ENCODE peak calls at places on chromosomes 12 and 14, in five cellular contexts. Q is cardiac muscle cell, H is body of pancreas, F is HCT116, A is lower lobe of right lung. O is an unnamed sample.

GRCh38 chr14:55102141-55102547 is 26.9 kb upstream of the LGALS3 start:
- DNase-seq in A (peak; percentile 84), Q (peak; percentile 100), H (peak; percentile 91), F (no peak), O (peak; percentile 75)

GRCh38 chr14:50954811-50955372 is 10.6 kb upstream of the PYGL start:
- DNase-seq in A (no peak), F (peak; percentile 23), H (no peak), Q (peak; percentile 79), O (no peak)

GRCh38 chr12:8681129-8681902 is 16.5 kb upstream of the RIMKLB start:
- DNase-seq in F (no peak), H (peak; percentile 49), A (no peak), Q (peak; percentile 89), O (peak; percentile 81)

GRCh38 chr14:21868442-21869046 is 194.9 kb upstream of the OR4E1 start:
- DNase-seq in F (peak; percentile 48), A (no peak), Q (peak; percentile 65), H (peak; percentile 50), O (peak; percentile 54)

GRCh38 chr12:25653487-25654175 is 100.5 kb upstream of the LMNTD1 start:
- DNase-seq in F (no peak), A (peak; percentile 49), H (peak; percentile 23), Q (peak; percentile 14), O (no peak)

GRCh38 chr14:96482986-96483385 is 19.2 kb upstream of the PAPOLA start:
- DNase-seq in Q (no peak), H (no peak), F (no peak), A (no peak), O (no peak)

GRCh38 chr12:30795660-30796507 is 41.1 kb upstream of the CAPRIN2 start:
- DNase-seq in A (peak; percentile 71), F (peak; percentile 64), H (peak; percentile 43), Q (peak; percentile 86), O (peak; percentile 1)

GRCh38 chr12:114201794-114202193 is 204.2 kb downstream of the TBX5 start:
- DNase-seq in A (no peak), H (no peak), F (no peak), Q (no peak), O (no peak)

GRCh38 chr12:113932411-113933196 is 33.5 kb downstream of the RBM19 start:
- DNase-seq in H (no peak), F (no peak), Q (peak; percentile 76), A (no peak), O (no peak)

GRCh38 chr12:23862746-23863145 is 86.7 kb downstream of the SOX5 start:
- DNase-seq in A (no peak), H (no peak), F (no peak), Q (no peak), O (no peak)

GRCh38 chr12:69927145-69927544 is 102.1 kb downstream of the MYRFL start:
- DNase-seq in H (no peak), Q (no peak), F (no peak), A (no peak), O (no peak)

GRCh38 chr12:4114986-4115385 is 158.6 kb upstream of the CCND2 start:
- DNase-seq in F (no peak), H (no peak), Q (no peak), A (no peak), O (peak; percentile 20)

GRCh38 chr12:22271036-22271435 is 63.5 kb downstream of the ST8SIA1 start:
- DNase-seq in Q (peak; percentile 88), A (no peak), F (no peak), H (no peak), O (no peak)

GRCh38 chr14:68824517-68825347 is 31.9 kb upstream of the ZFP36L1 start:
- DNase-seq in Q (peak; percentile 81), F (peak; percentile 76), A (peak; percentile 92), H (peak; percentile 89), O (peak; percentile 65)

GRCh38 chr12:50661300-50662120 is 102.4 kb upstream of the ATF1 start:
- DNase-seq in F (no peak), H (no peak), Q (no peak), A (no peak), O (no peak)

GRCh38 chr12:102372112-102372511 is 108.3 kb downstream of the IGF1 start:
- DNase-seq in A (no peak), Q (peak; percentile 27), H (no peak), F (no peak), O (no peak)

GRCh38 chr14:87934185-87934584 is 58.8 kb downstream of the GALC start:
- DNase-seq in A (no peak), H (no peak), Q (peak; percentile 3), F (no peak), O (no peak)

GRCh38 chr14:99809376-99809775 is 16.2 kb downstream of the EML1 start:
- DNase-seq in H (peak; percentile 32), Q (peak; percentile 95), A (no peak), F (no peak), O (no peak)

GRCh38 chr12:48557919-48558318 is 11.9 kb downstream of the LALBA start:
- DNase-seq in A (no peak), H (no peak), F (no peak), Q (no peak), O (no peak)

GRCh38 chr12:323507-323906 is 60.9 kb upstream of the SLC6A13 start:
- DNase-seq in H (no peak), Q (no peak), F (no peak), A (no peak), O (no peak)
- H3K36me3 ChIP-seq in H (peaks cover 10% of the 10 kb centered on the region), Q (peaks cover 48% of the 10 kb centered on the region), F (peaks cover 44% of the 10 kb centered on the region), A (peaks cover 100% of the 10 kb centered on the region), O (peaks cover 27% of the 10 kb centered on the region)

GRCh38 chr12:55716582-55717396 is 943 bp downstream of the BLOC1S1 start:
- DNase-seq in A (no peak), F (no peak), Q (no peak), H (no peak), O (no peak)

GRCh38 chr12:55713721-55714120 is 2.1 kb upstream of the BLOC1S1 start:
- DNase-seq in F (no peak), Q (peak; percentile 81), A (no peak), H (no peak), O (no peak)

GRCh38 chr12:55717397-55718007 is 1.7 kb downstream of the BLOC1S1 start:
- DNase-seq in A (no peak), Q (no peak), H (no peak), F (no peak), O (peak; percentile 60)

GRCh38 chr12:55715833-55716581 is at the start of gene BLOC1S1:
- DNase-seq in H (peak; percentile 95), Q (peak; percentile 94), F (peak; percentile 94), A (peak; percentile 95), O (peak; percentile 96)

GRCh38 chr12:55715169-55715764 is 579 bp upstream of the BLOC1S1 start:
- DNase-seq in F (no peak), H (no peak), Q (no peak), A (no peak), O (no peak)
- H3K4me1 ChIP-seq in F (peaks cover 41% of the 10 kb centered on the region), H (peaks cover 47% of the 10 kb centered on the region), Q (peaks cover 28% of the 10 kb centered on the region), A (peaks cover 46% of the 10 kb centered on the region), O (peaks cover 8% of the 10 kb centered on the region)

GRCh38 chr12:132951649-132952048 is 4.5 kb downstream of the ZNF605 start:
- DNase-seq in F (no peak), A (no peak), H (no peak), Q (no peak), O (no peak)
- H3K9me3 ChIP-seq in F (peaks cover 15% of the 10 kb centered on the region), A (peaks cover 51% of the 10 kb centered on the region), H (peaks cover 38% of the 10 kb centered on the region), Q (no peaks in the 10 kb centered on the region), O (peaks cover 4% of the 10 kb centered on the region)

DNA sequence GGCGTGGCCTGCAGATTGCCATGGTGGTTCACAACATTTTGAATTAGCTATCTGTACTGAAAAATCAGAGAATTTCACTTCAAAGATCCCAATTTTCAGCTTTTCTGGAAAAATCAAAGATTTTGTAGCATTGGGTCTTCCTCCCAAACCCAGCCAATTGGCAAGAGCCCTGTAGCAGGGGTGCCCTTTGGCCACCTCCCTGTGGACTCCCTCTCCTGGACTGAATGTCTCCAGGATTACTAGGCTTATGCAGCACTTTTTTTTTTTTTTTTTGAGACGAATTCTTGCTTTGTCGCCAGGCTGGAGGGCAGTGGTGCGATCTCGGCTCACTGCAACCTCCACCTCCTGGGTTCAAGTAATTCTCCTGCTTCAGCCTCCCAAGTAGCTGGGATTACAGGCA is 9.7 kb downstream of the PSMD9 start:
- DNase-seq in A (no peak), Q (no peak), H (no peak), F (no peak), O (no peak)
- H3K36me3 ChIP-seq in A (peaks cover 91% of the 10 kb centered on the region), Q (peaks cover 28% of the 10 kb centered on the region), H (peaks cover 7% of the 10 kb centered on the region), F (peaks cover 22% of the 10 kb centered on the region), O (peaks cover 18% of the 10 kb centered on the region)

GRCh38 chr12:43281563-43281962 is 270.4 kb downstream of the ADAMTS20 start:
- DNase-seq in Q (no peak), F (no peak), H (no peak), A (no peak), O (no peak)
- H3K4me1 ChIP-seq in Q (peaks cover 17% of the 10 kb centered on the region), F (no peaks in the 10 kb centered on the region), H (no peaks in the 10 kb centered on the region), A (no peaks in the 10 kb centered on the region), O (peaks cover 5% of the 10 kb centered on the region)

GRCh38 chr12:34291001-34291400 is 268.7 kb downstream of the ALG10 start:
- DNase-seq in A (no peak), H (no peak), F (no peak), Q (no peak), O (no peak)

GRCh38 chr12:34291426-34291901 is 269.2 kb downstream of the ALG10 start:
- DNase-seq in H (no peak), A (peak; percentile 22), F (no peak), Q (no peak), O (no peak)

GRCh38 chr12:34294671-34295365 is 272.5 kb downstream of the ALG10 start:
- DNase-seq in H (no peak), A (no peak), Q (no peak), F (no peak), O (no peak)

GRCh38 chr12:34294137-34294536 is 271.8 kb downstream of the ALG10 start:
- DNase-seq in A (no peak), F (no peak), Q (no peak), H (no peak), O (no peak)

GRCh38 chr12:34292736-34293625 is 270.7 kb downstream of the ALG10 start:
- DNase-seq in H (no peak), F (no peak), A (peak; percentile 19), Q (no peak), O (no peak)
- H3K9me3 ChIP-seq in H (peaks cover 25% of the 10 kb centered on the region), F (no peaks in the 10 kb centered on the region), A (peaks cover 3% of the 10 kb centered on the region), Q (no peaks in the 10 kb centered on the region), O (peaks cover 7% of the 10 kb centered on the region)

O was measured in small intestine.